ENCODE peak calls at places on chromosomes 11 and 22, in nine cellular contexts. W is sigmoid colon, L is heart left ventricle, V is fibroblast of pulmonary artery, T is lower leg skin, G is thoracic aorta, U is left ventricle myocardium inferior, P is HFF-Myc, C is neural progenitor cell. N is an unnamed sample.

GRCh38 chr11:43579171-43579918 is 101.2 kb upstream of the HSD17B12 start:
- DNase-seq in W (no peak), L (no peak), V (peak), T (no peak), G (no peak), U (no peak), P (no peak), C (peak), N (no peak)

GRCh38 chr11:113331436-113331835 is 17.1 kb downstream of the TTC12 start:
- DNase-seq in W (no peak), L (no peak), V (no peak), T (no peak), G (no peak), U (no peak), P (no peak), C (peak), N (no peak)

GRCh38 chr11:120807414-120808150 is 216.3 kb upstream of the TBCEL start:
- DNase-seq in W (no peak), L (no peak), V (peak), T (no peak), G (no peak), U (no peak), P (peak), C (no peak), N (peak)

GRCh38 chr11:93560534-93560933 is 17.3 kb upstream of the SMCO4 start:
- DNase-seq in W (no peak), L (no peak), V (no peak), T (no peak), G (no peak), U (no peak), P (no peak), C (no peak), N (no peak)

GRCh38 chr22:41589260-41589600 is 410 bp downstream of the PMM1 start:
- DNase-seq in W (peak), L (no peak), V (peak), T (peak), G (no peak), U (no peak), P (no peak), C (peak), N (no peak)

GRCh38 chr22:49553076-49553475 is 274.6 kb downstream of the BRD1 start:
- DNase-seq in W (peak), L (no peak), V (no peak), T (no peak), G (no peak), U (no peak), P (no peak), C (no peak), N (no peak)

GRCh38 chr11:12377824-12378593 is 638 bp downstream of the PARVA start:
- DNase-seq in W (peak), L (peak), V (peak), T (peak), G (peak), U (peak), P (peak), C (peak), N (peak)

GRCh38 chr11:115379528-115379927 is 124.7 kb downstream of the CADM1 start:
- DNase-seq in W (no peak), L (no peak), V (no peak), T (no peak), G (no peak), U (no peak), P (no peak), C (no peak), N (no peak)

GRCh38 chr22:37517826-37518450 is 1.3 kb downstream of the CARD10 start:
- DNase-seq in W (no peak), L (peak), V (no peak), T (no peak), G (no peak), U (no peak), P (no peak), C (no peak), N (no peak)

GRCh38 chr11:40797981-40798380 is 661.5 kb downstream of the LRRC4C start:
- DNase-seq in W (no peak), L (no peak), V (no peak), T (no peak), G (no peak), U (no peak), P (no peak), C (no peak), N (no peak)

GRCh38 chr11:76629133-76629852 is 41.3 kb downstream of the LRRC32 start:
- DNase-seq in W (peak), L (peak), V (peak), T (peak), G (no peak), U (peak), P (no peak), C (no peak), N (no peak)

GRCh38 chr11:36465449-36466163 is 44.5 kb downstream of the TRAF6 start:
- DNase-seq in W (no peak), L (no peak), V (no peak), T (no peak), G (no peak), U (no peak), P (no peak), C (no peak), N (no peak)

GRCh38 chr22:21657361-21658118 is 8.3 kb upstream of the PPIL2 start:
- DNase-seq in W (no peak), L (peak), V (peak), T (peak), G (no peak), U (peak), P (no peak), C (peak), N (no peak)
- TF ChIP-seq CTCF in W (no peak), L (peak), V (no peak), T (no peak), G (peak), U (peak), P (no peak), C (peak), N (peak)

GRCh38 chr11:57320719-57321387 is 3.9 kb downstream of the TNKS1BP1 start:
- DNase-seq in W (no peak), L (no peak), V (no peak), T (no peak), G (no peak), U (no peak), P (no peak), C (no peak), N (no peak)
- H3K4me3 ChIP-seq in W (peak), L (no peak), V (peak), T (no peak), G (peak), U (peak), P (peak), C (no peak), N (no peak)

GRCh38 chr11:126391970-126392637 is 36.6 kb downstream of the ST3GAL4 start:
- DNase-seq in W (no peak), L (peak), V (peak), T (no peak), G (no peak), U (no peak), P (no peak), C (peak), N (no peak)
- TF ChIP-seq CTCF in W (no peak), L (peak), V (peak), T (no peak), G (no peak), U (peak), P (no peak), C (peak), N (no peak)

GRCh38 chr11:84720706-84721402 is 906.3 kb downstream of the DLG2 start:
- DNase-seq in W (peak), L (peak), V (peak), T (no peak), G (no peak), U (peak), P (no peak), C (peak), N (no peak)

GRCh38 chr11:84721561-84721961 is 905.6 kb downstream of the DLG2 start:
- DNase-seq in W (no peak), L (no peak), V (no peak), T (no peak), G (no peak), U (no peak), P (no peak), C (no peak), N (no peak)

GRCh38 chr11:84714316-84714780 is 912.8 kb downstream of the DLG2 start:
- DNase-seq in W (no peak), L (peak), V (peak), T (no peak), G (no peak), U (peak), P (peak), C (peak), N (no peak)

GRCh38 chr11:84722583-84723108 is 904.5 kb downstream of the DLG2 start:
- DNase-seq in W (no peak), L (no peak), V (no peak), T (no peak), G (no peak), U (no peak), P (no peak), C (peak), N (no peak)

DNA sequence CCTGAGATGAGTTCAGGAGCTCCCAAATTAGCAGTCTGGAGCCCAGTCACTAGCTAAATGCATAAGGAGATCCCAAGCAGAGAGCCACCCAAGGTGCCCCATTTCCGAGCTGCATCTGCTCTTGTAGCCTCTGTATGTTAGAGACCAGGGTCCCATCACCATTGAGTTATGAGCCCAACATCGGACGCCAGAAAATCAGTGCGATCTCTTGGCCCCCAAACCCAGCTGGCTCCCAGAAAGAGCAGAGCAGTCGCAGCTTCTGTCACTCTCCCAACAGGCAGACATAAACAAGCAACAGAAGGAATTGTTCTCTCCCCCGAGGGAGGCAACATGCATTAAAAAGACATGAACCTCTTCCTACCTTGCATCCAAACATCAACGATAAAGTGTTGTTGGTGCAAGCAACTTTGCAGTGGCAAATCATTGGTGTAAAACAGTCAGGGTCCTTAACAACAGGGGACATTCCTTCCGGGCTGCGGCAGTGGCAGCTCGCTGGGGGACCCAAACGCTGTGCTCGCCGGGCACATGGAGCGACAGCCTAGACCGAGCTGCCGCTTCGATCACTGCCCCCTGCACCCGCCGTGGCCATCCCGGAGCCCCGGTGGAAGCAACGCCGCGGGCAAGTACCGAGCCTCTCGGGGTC is 907.1 kb downstream of the DLG2 start:
- DNase-seq in W (no peak), L (no peak), V (no peak), T (no peak), G (no peak), U (peak), P (no peak), C (peak), N (no peak)
- H3K4me3 ChIP-seq in W (peak), L (peak), V (no peak), T (no peak), G (peak), U (peak), P (no peak), C (peak), N (no peak)

GRCh38 chr11:118996926-118997626 is 862 bp upstream of the CENATAC start:
- DNase-seq in W (no peak), L (no peak), V (peak), T (no peak), G (no peak), U (no peak), P (no peak), C (peak), N (no peak)
- TF ChIP-seq CTCF in W (no peak), L (no peak), V (peak), T (no peak), G (peak), U (peak), P (peak), C (peak), N (no peak)

DNA sequence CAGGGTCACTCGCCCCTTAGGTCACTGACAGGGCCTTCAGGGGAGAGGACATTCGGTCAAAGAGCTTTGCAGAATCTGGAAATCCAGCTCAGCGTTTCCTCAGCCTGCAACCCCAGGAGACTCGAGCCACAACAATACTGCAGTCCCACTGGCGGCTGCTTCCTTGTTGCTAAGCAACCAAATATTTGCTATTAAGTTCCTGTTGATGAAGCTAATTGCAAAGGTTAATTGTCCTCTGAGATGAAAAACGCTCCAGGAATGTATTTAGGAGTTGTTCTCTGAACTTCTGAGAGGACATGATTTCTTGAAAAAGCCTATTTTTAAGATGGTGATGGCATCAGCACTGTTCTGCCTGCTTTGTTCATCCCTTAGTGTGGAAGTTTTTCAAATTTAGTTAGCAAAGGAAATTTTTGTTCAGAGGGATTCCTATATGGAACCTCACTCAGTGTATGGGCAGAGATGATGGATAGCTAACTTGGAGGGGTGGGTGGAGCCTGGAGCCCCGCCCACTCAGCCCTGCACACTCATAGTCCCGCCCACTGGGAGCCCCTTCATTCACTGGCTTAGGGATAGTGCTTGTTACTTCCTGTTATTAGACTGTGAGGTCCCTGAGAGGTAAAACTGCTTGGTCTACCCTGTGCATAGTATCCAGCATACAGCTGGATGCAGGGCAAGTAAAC is 109.1 kb downstream of the CSNK2A3 start:
- DNase-seq in W (no peak), L (peak), V (peak), T (peak), G (no peak), U (peak), P (no peak), C (peak), N (no peak)
- H3K4me3 ChIP-seq in W (no peak), L (no peak), V (no peak), T (no peak), G (no peak), U (no peak), P (no peak), C (no peak), N (no peak)

DNA sequence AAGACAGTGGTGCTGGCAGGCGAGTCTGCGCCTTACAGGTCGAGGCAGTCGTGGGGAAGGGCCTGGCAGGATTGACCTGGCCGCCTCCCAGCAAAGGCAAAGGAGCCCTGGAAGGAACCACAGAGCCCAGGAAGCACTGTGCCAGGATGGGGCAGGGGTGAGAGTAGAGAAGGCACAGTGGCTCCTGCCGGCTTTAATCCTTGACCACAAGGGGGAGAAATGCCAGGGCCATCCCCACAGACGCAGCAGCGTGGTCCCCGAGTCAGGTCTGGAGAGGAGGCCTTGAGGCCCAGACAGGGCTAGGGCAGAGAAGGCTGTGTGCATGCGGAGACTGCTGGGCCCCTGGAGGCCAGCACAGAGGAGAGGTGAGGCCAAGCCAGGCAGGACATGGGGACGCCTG is 9.9 kb upstream of the NDUFS8 start:
- DNase-seq in W (no peak), L (no peak), V (peak), T (no peak), G (no peak), U (no peak), P (no peak), C (peak), N (no peak)
- TF ChIP-seq CTCF in W (no peak), L (no peak), V (peak), T (no peak), G (no peak), U (peak), P (peak), C (peak), N (peak)

GRCh38 chr22:23538502-23538860 is 41.6 kb downstream of the IGLL1 start:
- DNase-seq in W (peak), L (no peak), V (no peak), T (no peak), G (no peak), U (no peak), P (no peak), C (no peak), N (no peak)

GRCh38 chr22:23542933-23543332 is 37.2 kb downstream of the IGLL1 start:
- DNase-seq in W (peak), L (no peak), V (peak), T (no peak), G (no peak), U (no peak), P (no peak), C (no peak), N (no peak)

GRCh38 chr22:23537421-23537820 is 42.7 kb downstream of the IGLL1 start:
- DNase-seq in W (peak), L (no peak), V (no peak), T (no peak), G (no peak), U (no peak), P (no peak), C (no peak), N (no peak)

GRCh38 chr22:23536821-23537345 is 43.2 kb downstream of the IGLL1 start:
- DNase-seq in W (peak), L (no peak), V (no peak), T (no peak), G (no peak), U (no peak), P (no peak), C (no peak), N (no peak)

DNA sequence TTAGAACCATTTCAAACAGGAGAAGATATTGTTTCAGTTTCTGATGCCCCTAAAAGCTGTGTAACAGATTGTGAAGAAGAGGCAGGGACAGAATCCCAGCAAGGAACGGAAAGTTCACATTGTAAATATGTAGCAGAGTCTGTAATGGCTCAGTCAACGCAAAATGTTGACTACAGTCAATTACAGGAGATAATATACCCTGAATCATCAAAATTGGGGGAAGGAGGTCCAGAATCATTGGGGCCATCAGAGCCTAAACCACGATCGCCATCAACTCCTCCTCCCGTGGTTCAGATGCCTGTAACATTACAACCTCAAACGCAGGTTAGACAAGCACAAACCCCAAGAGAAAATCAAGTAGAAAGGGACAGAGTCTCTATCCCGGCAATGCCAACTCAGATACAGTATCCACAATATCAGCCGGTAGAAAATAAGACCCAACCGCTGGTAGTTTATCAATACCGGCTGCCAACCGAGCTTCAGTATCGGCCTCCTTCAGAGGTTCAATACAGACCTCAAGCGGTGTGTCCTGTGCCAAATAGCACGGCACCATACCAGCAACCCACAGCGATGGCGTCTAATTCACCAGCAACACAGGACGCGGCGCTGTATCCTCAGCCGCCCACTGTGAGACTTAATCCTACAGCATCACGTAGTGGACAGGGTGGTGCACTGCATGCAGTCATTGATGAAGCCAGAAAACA is 40.8 kb downstream of the IGLL1 start:
- DNase-seq in W (peak), L (peak), V (peak), T (peak), G (peak), U (peak), P (peak), C (peak), N (peak)
- H3K4me3 ChIP-seq in W (no peak), L (no peak), V (no peak), T (no peak), G (no peak), U (peak), P (no peak), C (no peak), N (peak)

N was measured in AG04449.